ENCODE peak calls at places on chromosome 1, in seven cellular contexts. H is Calu3; Z is stromal cell of bone marrow; N is astrocyte; J is NCI-H748 treated with DMSO at 0.1 percent for 48 hours; U is NCI-H774; P is stimulated activated CD4-positive, alpha-beta T cell treated with anti-CD3 and anti-CD28 coated beads, Interleukin-1b, Interleukin-23, amount 100 ng/mL, for 24 hours. Y is an unnamed sample.

GRCh38 chr1:60984066-60984799 is 98.1 kb upstream of the NFIA start:
- DNase-seq in Z (peak; percentile 77), U (no peak), N (peak; percentile 42), H (no peak), J (no peak), P (no peak), Y (no peak)

GRCh38 chr1:206864939-206865671 is at the start of gene IL20:
- DNase-seq in Z (peak; percentile 71), H (peak; percentile 88), J (peak; percentile 31), U (peak; percentile 5), N (peak; percentile 20), P (peak; percentile 86), Y (peak; percentile 72)

GRCh38 chr1:41587791-41588190 is 103.3 kb upstream of the EDN2 start:
- DNase-seq in Z (no peak), H (no peak), P (no peak), J (no peak), U (no peak), N (no peak), Y (no peak)

GRCh38 chr1:23557471-23558124 is 1.7 kb downstream of the ID3 start:
- DNase-seq in N (no peak), P (no peak), U (no peak), J (no peak), H (no peak), Z (no peak), Y (no peak)

GRCh38 chr1:87394462-87394861 is 65.8 kb downstream of the LMO4 start:
- DNase-seq in U (no peak), P (no peak), N (no peak), Z (no peak), J (no peak), H (no peak), Y (no peak)

GRCh38 chr1:43558346-43558841 is 27.7 kb downstream of the PTPRF start:
- DNase-seq in N (peak; percentile 62), J (peak; percentile 84), Z (no peak), H (no peak), P (no peak), U (no peak), Y (no peak)

GRCh38 chr1:215793210-215793609 is 226.1 kb downstream of the KCTD3 start:
- DNase-seq in P (no peak), H (no peak), U (peak; percentile 35), Z (peak; percentile 88), J (no peak), N (peak; percentile 69), Y (peak; percentile 11)

GRCh38 chr1:117590273-117590925 is 15.4 kb upstream of the TENT5C start:
- DNase-seq in N (no peak), H (no peak), U (peak; percentile 16), J (no peak), Z (no peak), P (no peak), Y (peak; percentile 20)

Y was measured in RPMI7951.